ENCODE peak calls at places on chromosomes 7 and 10, in eight cellular contexts. K is HepG2, Q is spleen, J is suprapubic skin, G is GM12892, C is SK-N-SH, L is HL-60, O is HCT116. T is an unnamed sample.

GRCh38 chr10:58336242-58336641 is 1.4 kb downstream of the UBE2D1 start:
- DNase-seq in K (no peak), Q (no peak), J (no peak), G (no peak), C (no peak), L (no peak), O (no peak), T (no peak)

GRCh38 chr10:34113504-34114225 is 701.4 kb downstream of the PARD3 start:
- DNase-seq in K (no peak), Q (no peak), J (no peak), G (no peak), C (no peak), L (no peak), O (no peak), T (peak)

GRCh38 chr7:59079-59825 is 133.1 kb upstream of the FAM20C start:
- DNase-seq in K (no peak), Q (peak), J (peak), G (no peak), C (no peak), L (no peak), O (no peak), T (no peak)

GRCh38 chr7:5606235-5606634 is 175.2 kb downstream of the RNF216 start:
- DNase-seq in K (no peak), Q (no peak), J (no peak), G (no peak), C (no peak), L (no peak), O (no peak), T (no peak)

GRCh38 chr10:19749185-19749729 is 67.0 kb upstream of the PLXDC2 start:
- DNase-seq in K (no peak), Q (no peak), J (no peak), G (no peak), C (no peak), L (no peak), O (no peak), T (no peak)

GRCh38 chr7:141585592-141586510 is 34.6 kb downstream of the AGK start:
- DNase-seq in K (peak), Q (no peak), J (no peak), G (peak), C (no peak), L (no peak), O (no peak), T (no peak)

GRCh38 chr10:77692782-77693181 is 55.2 kb upstream of the KCNMA1 start:
- DNase-seq in K (no peak), Q (no peak), J (peak), G (no peak), C (no peak), L (no peak), O (no peak), T (no peak)

GRCh38 chr7:51070163-51070562 is 246.4 kb downstream of the COBL start:
- DNase-seq in K (no peak), Q (no peak), J (no peak), G (no peak), C (no peak), L (no peak), O (no peak), T (peak)

GRCh38 chr7:135077642-135078041 is 70.2 kb upstream of the TMEM140 start:
- DNase-seq in K (no peak), Q (no peak), J (no peak), G (no peak), C (no peak), L (no peak), O (no peak), T (no peak)

GRCh38 chr10:20624642-20625041 is 272.5 kb downstream of the NEBL start:
- DNase-seq in K (no peak), Q (no peak), J (no peak), G (no peak), C (no peak), L (no peak), O (no peak), T (no peak)

GRCh38 chr7:130069978-130070899 is at the start of gene KLHDC10:
- DNase-seq in K (peak), Q (peak), J (peak), G (peak), C (peak), L (peak), O (peak), T (peak)

GRCh38 chr7:130070900-130071622 is 727 bp downstream of the KLHDC10 start:
- DNase-seq in K (no peak), Q (no peak), J (no peak), G (no peak), C (no peak), L (peak), O (no peak), T (no peak)

GRCh38 chr7:130069179-130069977 is 956 bp upstream of the KLHDC10 start:
- DNase-seq in K (peak), Q (no peak), J (no peak), G (no peak), C (no peak), L (no peak), O (no peak), T (no peak)

GRCh38 chr7:130071701-130072622 is 1.6 kb downstream of the KLHDC10 start:
- DNase-seq in K (peak), Q (no peak), J (no peak), G (peak), C (peak), L (peak), O (peak), T (no peak)
- TF ChIP-seq POLR2AphosphoS5 in K (no peak), Q (no peak), J (no peak), G (no peak), C (no peak), L (no peak), O (no peak), T (peak)

DNA sequence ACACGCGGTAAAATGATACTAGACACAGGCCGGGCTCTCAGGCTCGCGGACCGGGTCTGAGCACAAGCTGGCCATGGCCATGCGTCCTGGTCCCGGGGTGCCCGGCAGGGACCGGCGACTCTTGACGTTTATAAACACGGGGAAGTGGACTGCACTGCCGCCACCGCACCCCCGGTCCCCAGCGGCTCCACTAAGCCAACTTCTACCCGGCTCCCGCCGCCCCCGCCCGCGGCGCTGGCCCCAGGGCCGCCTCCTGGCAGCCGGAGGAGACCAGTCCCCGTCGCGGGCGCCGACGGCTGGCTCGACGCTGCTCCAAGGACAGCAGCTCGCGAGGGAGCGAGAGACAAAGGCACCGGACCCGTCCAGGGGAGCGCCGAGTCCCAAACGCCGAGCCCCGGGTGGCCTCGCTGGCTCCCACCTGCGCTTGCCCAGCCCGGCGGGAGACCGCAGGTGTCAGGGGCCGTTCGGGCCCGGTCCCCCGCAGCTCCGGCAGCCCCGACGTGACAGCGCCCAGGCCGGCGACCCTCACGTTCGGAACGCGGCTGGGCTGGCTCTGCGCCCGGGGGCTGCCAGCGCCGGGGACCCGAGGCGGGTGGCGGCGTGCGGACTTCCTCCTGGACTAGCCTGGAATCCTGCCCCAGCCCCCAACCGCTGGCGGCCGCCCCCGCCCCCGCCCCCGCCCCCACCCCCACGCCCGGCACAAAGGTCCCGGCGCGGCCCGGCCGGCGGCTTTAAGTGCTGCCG is 517 bp downstream of the ITGB1 start:
- DNase-seq in K (no peak), Q (peak), J (peak), G (no peak), C (peak), L (peak), O (no peak), T (no peak)
- TF ChIP-seq POLR2AphosphoS5 in K (no peak), Q (peak), J (no peak), G (no peak), C (no peak), L (no peak), O (peak), T (no peak)

GRCh38 chr10:76244061-76244686 is 812.8 kb downstream of the LRMDA start:
- DNase-seq in K (no peak), Q (no peak), J (no peak), G (no peak), C (no peak), L (no peak), O (no peak), T (no peak)
- TF ChIP-seq POLR2AphosphoS5 in K (no peak), Q (no peak), J (no peak), G (no peak), C (no peak), L (no peak), O (no peak), T (peak)

DNA sequence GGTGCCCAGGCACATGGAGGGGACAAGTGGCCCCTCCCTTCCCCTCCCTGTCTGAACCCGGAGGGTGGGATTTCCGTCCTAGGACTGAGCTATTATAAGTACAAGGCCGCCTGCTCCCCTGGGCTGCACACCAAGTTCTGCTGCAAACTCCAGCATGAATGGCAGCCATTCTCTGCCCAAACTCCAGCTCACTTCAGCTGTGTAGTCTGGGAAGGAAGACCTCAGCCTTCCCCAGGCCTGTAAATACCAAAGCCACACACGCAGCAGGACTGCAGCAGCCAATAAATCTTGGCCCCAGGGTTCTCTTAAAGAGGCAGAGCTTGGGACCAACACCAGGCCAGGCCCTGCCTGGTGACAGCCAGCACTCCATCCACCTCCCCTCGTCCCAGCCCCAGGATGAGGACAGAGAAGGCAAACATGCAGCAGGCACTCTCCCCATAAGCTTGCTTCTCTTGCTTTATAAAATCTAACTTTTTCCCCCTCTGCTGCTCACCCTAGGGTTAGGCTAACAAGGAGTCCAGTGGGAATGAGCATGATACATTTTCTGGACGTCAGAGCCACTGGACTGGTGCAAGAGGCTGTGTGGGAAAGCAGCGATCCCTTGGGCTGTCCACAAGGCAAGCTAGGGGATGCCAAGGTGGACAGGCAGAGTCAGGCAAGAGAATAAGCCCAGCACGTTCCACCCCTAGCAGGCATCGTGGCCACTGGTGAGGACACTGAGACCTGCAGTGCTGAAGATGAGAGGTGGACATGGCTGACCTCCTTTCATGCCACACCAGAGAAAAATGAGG is 291.1 kb upstream of the ZMIZ1 start:
- DNase-seq in K (no peak), Q (no peak), J (no peak), G (no peak), C (peak), L (no peak), O (no peak), T (no peak)
- TF ChIP-seq POLR2AphosphoS5 in K (no peak), Q (peak), J (no peak), G (no peak), C (no peak), L (no peak), O (no peak), T (peak)

DNA sequence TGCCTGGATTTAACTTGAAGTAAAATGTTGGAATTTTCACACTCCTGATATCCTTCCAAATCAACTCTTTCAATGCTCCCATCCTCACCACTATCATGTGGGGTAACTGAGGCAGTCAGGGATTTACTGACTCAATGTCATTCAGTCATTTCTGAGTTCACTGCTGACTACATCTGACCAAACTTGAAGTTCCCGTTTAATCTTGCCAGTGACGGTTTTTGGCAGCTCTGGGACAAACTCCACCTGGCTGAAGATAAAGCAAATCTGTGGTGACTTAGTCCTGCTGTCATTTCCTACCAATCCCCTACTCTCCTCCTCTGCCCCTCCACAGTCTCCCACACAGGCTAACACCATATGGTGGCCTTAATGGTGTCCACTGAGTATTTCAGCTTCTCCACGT is 22.7 kb upstream of the ACSM6 start:
- DNase-seq in K (no peak), Q (no peak), J (no peak), G (no peak), C (no peak), L (no peak), O (no peak), T (no peak)
- TF ChIP-seq POLR2AphosphoS5 in K (no peak), Q (no peak), J (no peak), G (no peak), C (no peak), L (no peak), O (no peak), T (no peak)

DNA sequence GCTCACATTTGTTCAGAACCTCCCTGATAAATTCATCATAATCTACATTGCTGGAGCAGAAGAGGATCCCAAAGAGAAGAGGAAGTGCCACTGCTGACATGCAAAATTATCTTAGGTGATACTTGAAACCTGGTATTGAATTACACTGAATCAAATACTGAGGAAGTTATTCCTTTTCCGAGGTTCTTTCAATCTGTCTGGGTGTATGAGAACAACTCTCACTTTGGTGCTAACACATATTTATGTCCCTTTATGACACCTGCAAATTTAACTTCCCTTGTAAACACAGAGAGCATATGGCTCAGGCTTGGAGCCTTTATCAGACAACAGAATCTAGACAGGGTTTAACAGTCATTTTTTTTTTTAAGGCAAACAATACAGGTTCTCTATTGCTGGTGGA is 131.4 kb downstream of the SRPK2 start:
- DNase-seq in K (no peak), Q (no peak), J (no peak), G (no peak), C (peak), L (no peak), O (no peak), T (no peak)
- TF ChIP-seq POLR2AphosphoS5 in K (no peak), Q (no peak), J (no peak), G (no peak), C (no peak), L (no peak), O (no peak), T (no peak)

GRCh38 chr10:93280121-93280698 is 201.9 kb downstream of the MYOF start:
- DNase-seq in K (no peak), Q (no peak), J (no peak), G (no peak), C (no peak), L (no peak), O (no peak), T (no peak)
- TF ChIP-seq POLR2AphosphoS5 in K (no peak), Q (no peak), J (no peak), G (no peak), C (no peak), L (no peak), O (no peak), T (no peak)

DNA sequence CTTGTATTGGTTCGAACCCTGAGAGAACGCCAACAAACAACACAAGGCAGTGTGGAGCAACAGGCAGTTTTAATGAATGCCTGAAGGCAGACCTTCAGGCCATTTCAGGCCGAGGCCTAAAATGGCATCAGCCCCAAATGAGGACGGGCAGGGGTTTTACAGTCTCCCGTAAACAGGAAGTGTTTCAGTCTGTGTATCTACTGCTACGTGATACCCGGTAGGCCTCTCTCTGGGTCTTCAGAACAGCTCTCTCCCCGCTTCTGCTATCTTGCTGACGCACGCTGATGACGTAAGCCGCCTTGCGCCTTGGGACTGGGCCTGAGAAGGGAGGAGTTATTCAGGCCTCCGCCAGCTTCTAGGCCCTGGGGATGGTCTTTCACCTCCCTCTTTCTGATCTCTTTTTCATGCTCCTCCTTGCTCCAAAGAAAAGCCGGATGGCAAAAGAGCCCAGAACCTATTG is 67.7 kb downstream of the ST8SIA6 start:
- DNase-seq in K (no peak), Q (no peak), J (no peak), G (no peak), C (no peak), L (no peak), O (no peak), T (no peak)
- TF ChIP-seq POLR2AphosphoS5 in K (no peak), Q (no peak), J (no peak), G (no peak), C (no peak), L (no peak), O (no peak), T (no peak)

T was measured in esophagus muscularis mucosa.